ENCODE peak calls at places on chromosomes 16 and 17, in four cellular contexts. H is right cardiac atrium, P is heart left ventricle, N is breast epithelium. D is an unnamed sample.
A peak's percentile ranks its signal among the peaks of the same experiment; 100 is the strongest.

GRCh38 chr17:19015428-19015827 is 10.9 kb upstream of the FAM83G start:
- DNase-seq in P (no peak), H (peak; percentile 7), N (no peak), D (no peak)

GRCh38 chr16:17803625-17804410 is 333.1 kb upstream of the XYLT1 start:
- DNase-seq in H (no peak), P (no peak), N (no peak), D (no peak)

GRCh38 chr17:13410874-13411273 is 190.9 kb downstream of the HS3ST3A1 start:
- DNase-seq in H (no peak), N (no peak), P (no peak), D (no peak)

GRCh38 chr16:49158029-49158642 is 123.5 kb downstream of the CBLN1 start:
- DNase-seq in P (peak; percentile 25), N (no peak), H (no peak), D (no peak)

GRCh38 chr16:50940275-50940854 is 198.5 kb downstream of the CYLD start:
- DNase-seq in N (no peak), H (no peak), P (no peak), D (no peak)

GRCh38 chr16:17277981-17278381 is 192.8 kb downstream of the XYLT1 start:
- DNase-seq in P (peak; percentile 28), N (peak; percentile 58), H (peak; percentile 24), D (no peak)

GRCh38 chr17:80780381-80781187 is 211.1 kb upstream of the CHMP6 start:
- DNase-seq in N (peak; percentile 25), H (no peak), P (no peak), D (peak; percentile 41)

GRCh38 chr17:29682987-29683386 is 60.3 kb upstream of the CORO6 start:
- DNase-seq in P (no peak), N (no peak), H (no peak), D (no peak)

GRCh38 chr17:57606111-57606875 is 138.8 kb downstream of the CCDC182 start:
- DNase-seq in H (no peak), N (peak; percentile 36), P (no peak), D (peak; percentile 26)

GRCh38 chr16:68062910-68063393 is 22.2 kb upstream of the NFATC3 start:
- DNase-seq in P (no peak), N (no peak), H (no peak), D (no peak)

GRCh38 chr16:83689385-83689831 is 118.4 kb upstream of the HSBP1 start:
- DNase-seq in H (no peak), N (no peak), P (no peak), D (no peak)

GRCh38 chr16:48619547-48619946 is 9.6 kb upstream of the N4BP1 start:
- DNase-seq in H (no peak), P (no peak), N (no peak), D (no peak)

GRCh38 chr16:27374794-27375499 is 27.0 kb upstream of the IL21R start:
- DNase-seq in H (peak; percentile 81), N (no peak), P (peak; percentile 54), D (peak; percentile 76)

GRCh38 chr16:4865231-4865860 is 18.1 kb downstream of the UBN1 start:
- DNase-seq in H (no peak), P (no peak), N (no peak), D (no peak)

GRCh38 chr17:81524063-81524864 is 3.9 kb upstream of the FSCN2 start:
- DNase-seq in N (no peak), P (no peak), H (no peak), D (no peak)

GRCh38 chr16:50509521-50510341 is 38.5 kb upstream of the NKD1 start:
- DNase-seq in P (no peak), H (no peak), N (no peak), D (no peak)

GRCh38 chr17:65385726-65386125 is 175.7 kb downstream of the AXIN2 start:
- DNase-seq in N (no peak), P (no peak), H (no peak), D (no peak)

GRCh38 chr16:12314786-12315185 is 338.3 kb downstream of the SNX29 start:
- DNase-seq in P (no peak), H (no peak), N (no peak), D (no peak)

GRCh38 chr17:80824549-80825470 is 166.8 kb upstream of the CHMP6 start:
- DNase-seq in P (no peak), H (no peak), N (peak; percentile 17), D (no peak)

GRCh38 chr16:72645526-72645925 is 402.4 kb downstream of the ZFHX3 start:
- DNase-seq in N (no peak), H (no peak), P (no peak), D (no peak)

GRCh38 chr17:47895254-47895855 is 681 bp upstream of the SP2 start:
- DNase-seq in N (no peak), H (peak; percentile 34), P (no peak), D (no peak)

GRCh38 chr17:68399638-68400403 is 57.5 kb downstream of the WIPI1 start:
- DNase-seq in H (no peak), N (no peak), P (no peak), D (no peak)

GRCh38 chr17:15171433-15172047 is 93.6 kb downstream of the PMP22 start:
- DNase-seq in H (peak; percentile 52), N (peak; percentile 60), P (peak; percentile 55), D (peak; percentile 67)

GRCh38 chr17:29138991-29139682 is 41.1 kb downstream of the MYO18A start:
- DNase-seq in N (no peak), P (peak; percentile 72), H (peak; percentile 48), D (no peak)

GRCh38 chr16:88932929-88933328 is 44.1 kb downstream of the CBFA2T3 start:
- DNase-seq in H (peak; percentile 60), N (no peak), P (no peak), D (no peak)

GRCh38 chr17:9274119-9274445 is 252.8 kb downstream of the NTN1 start:
- DNase-seq in N (no peak), P (no peak), H (no peak), D (no peak)

GRCh38 chr17:77698903-77699615 is 259.4 kb upstream of the TNRC6C start:
- DNase-seq in N (no peak), P (no peak), H (no peak), D (peak; percentile 60)

GRCh38 chr16:714079-714478 is 839 bp upstream of the METRN start:
- DNase-seq in H (no peak), N (no peak), P (no peak), D (no peak)

DNA sequence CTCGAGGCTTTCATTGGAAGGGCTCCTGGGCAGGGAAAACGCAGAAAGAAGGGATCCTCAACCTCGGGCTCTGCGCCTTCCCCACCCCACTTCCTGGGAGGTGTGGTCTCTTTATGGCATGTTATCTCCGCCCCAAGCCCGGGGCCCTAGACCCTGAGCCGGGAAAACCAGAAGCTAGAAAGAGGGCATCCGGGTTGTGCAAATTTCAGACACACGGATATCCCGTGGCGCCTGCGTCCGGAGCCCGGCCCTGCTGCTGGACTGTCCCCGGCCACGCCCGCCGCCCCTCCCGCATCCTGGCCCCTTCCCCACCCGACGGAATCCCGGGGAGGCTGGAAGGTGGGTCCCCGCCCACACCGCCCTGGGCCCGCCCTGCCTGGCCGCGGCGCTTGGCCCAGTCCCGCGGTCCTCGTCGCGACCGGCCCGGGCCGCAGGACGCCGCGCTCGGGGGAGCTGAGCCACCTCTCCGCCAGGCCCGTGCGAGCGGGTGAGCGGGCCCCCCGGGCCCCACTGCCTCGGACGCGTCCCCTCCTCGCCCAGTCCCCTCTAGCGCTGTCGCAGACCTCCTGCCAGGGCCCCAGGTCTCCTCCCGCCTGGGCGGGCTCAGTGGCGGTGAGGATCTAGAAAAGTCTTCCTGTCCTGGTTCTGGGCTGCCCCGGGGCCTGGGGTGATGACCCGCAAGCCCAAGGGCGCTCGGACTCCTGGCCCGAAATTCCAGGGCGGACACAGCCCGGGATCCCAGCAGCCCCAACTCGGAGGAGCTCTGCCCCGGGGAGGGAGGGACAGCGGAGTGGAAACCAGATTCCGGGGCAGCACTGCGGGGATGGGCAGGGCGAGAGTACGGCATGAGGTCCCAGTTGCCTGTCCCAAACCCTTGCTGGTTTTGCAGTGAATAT is at the start of gene SLC16A5:
- DNase-seq in H (peak; percentile 92), P (peak; percentile 91), N (peak; percentile 92), D (peak; percentile 92)
- H3K4me3 ChIP-seq in H (peak within 1 kb of the TSS; percentile 30), P (peak within 1 kb of the TSS; percentile 76), N (peak within 1 kb of the TSS; percentile 50), D (peak within 1 kb of the TSS; percentile 75)

GRCh38 chr16:60744198-60744597 is 1292.0 kb downstream of the CDH8 start:
- DNase-seq in P (no peak), H (peak; percentile 5), N (no peak), D (no peak)
- H3K4me3 ChIP-seq in P (no peak overlapping the region), H (no peak overlapping the region), N (no peak overlapping the region), D (no peak overlapping the region)

DNA sequence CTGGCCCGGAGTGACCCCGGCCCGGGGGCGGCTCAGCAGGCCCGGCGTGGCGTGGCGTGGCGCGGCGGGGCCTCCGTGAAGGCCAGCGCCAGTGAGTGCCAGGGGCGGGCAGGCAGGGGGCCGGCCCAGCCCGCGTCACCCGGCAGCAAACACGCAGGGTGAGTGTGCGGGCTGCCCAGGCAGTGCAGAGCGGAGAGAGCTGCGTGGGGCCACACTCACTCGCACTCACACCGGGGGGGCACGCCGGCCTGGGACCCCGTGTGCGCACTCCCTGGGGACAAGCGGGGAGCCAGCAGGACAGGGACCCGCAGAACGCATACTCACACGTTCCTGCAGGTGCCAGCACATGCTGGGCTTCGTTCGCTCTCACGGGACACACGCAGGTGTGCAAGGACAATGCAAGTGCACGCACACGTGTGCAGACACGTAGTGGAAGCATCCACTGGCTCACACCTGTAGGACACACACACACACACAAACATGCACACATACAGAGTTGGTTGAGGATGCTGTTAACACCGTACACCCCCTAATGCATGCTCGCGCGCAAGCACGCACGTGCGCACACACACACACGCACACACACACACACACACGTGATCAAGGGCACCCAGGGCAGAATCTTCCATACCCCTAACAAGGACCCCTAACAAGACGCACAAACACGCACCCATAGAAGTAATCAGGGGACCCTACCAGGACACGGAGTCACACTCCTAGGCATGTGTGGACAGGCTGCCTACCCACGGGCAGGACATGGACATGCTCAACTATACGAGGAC is 7.7 kb downstream of the USP6 start:
- DNase-seq in N (no peak), P (no peak), H (no peak), D (peak; percentile 59)
- H3K4me3 ChIP-seq in N (peak overlapping the region; percentile 47), P (peak overlapping the region; percentile 55), H (peak overlapping the region; percentile 49), D (peak overlapping the region; percentile 60)

GRCh38 chr16:85449885-85450245 is 163.3 kb upstream of the GSE1 start:
- DNase-seq in P (no peak), N (no peak), H (no peak), D (no peak)

GRCh38 chr16:85449195-85449884 is 163.8 kb upstream of the GSE1 start:
- DNase-seq in P (no peak), H (no peak), N (no peak), D (no peak)

GRCh38 chr16:85447657-85448313 is 165.3 kb upstream of the GSE1 start:
- DNase-seq in H (no peak), N (no peak), P (no peak), D (no peak)

GRCh38 chr16:85446846-85447656 is 166.1 kb upstream of the GSE1 start:
- DNase-seq in N (no peak), H (no peak), P (no peak), D (no peak)

GRCh38 chr16:85448557-85449194 is 164.4 kb upstream of the GSE1 start:
- DNase-seq in P (no peak), H (no peak), N (peak; percentile 78), D (no peak)
- H3K4me3 ChIP-seq in P (no peak overlapping the region), H (no peak overlapping the region), N (no peak overlapping the region), D (no peak overlapping the region)

GRCh38 chr17:64024781-64025731 is 4.6 kb upstream of the ICAM2 start:
- DNase-seq in P (peak; percentile 10), H (no peak), N (no peak), D (peak; percentile 69)
- H3K4me3 ChIP-seq in P (peak overlapping the region; percentile 27), H (no peak overlapping the region), N (no peak overlapping the region), D (peak overlapping the region; percentile 2)

D was measured in suprapubic skin.